ENCODE peak calls at places on chromosomes 1 and 21, in four cellular contexts. F, B, Q and D are unnamed samples.

GRCh38 chr1:220818421-220819173 is 31.9 kb downstream of the MTARC1 start:
- DNase-seq in F (peak), B (peak), Q (peak), D (peak)

GRCh38 chr21:39837861-39838359 is 29.3 kb upstream of the PCP4 start:
- DNase-seq in F (no peak), B (no peak), Q (no peak), D (no peak)

GRCh38 chr1:62013264-62013663 is 181.4 kb upstream of the L1TD1 start:
- DNase-seq in F (no peak), B (no peak), Q (peak), D (no peak)

GRCh38 chr1:16617101-16617727 is 3.9 kb upstream of the NBPF1 start:
- DNase-seq in F (no peak), B (peak), Q (no peak), D (peak)

GRCh38 chr1:66685670-66686069 is 66.6 kb upstream of the DYNLT5 start:
- DNase-seq in F (peak), B (no peak), Q (no peak), D (no peak)

GRCh38 chr1:76764638-76765572 is 102.4 kb upstream of the ST6GALNAC5 start:
- DNase-seq in F (no peak), B (no peak), Q (no peak), D (no peak)

GRCh38 chr1:8913457-8913856 is 32.2 kb upstream of the CA6 start:
- DNase-seq in F (no peak), B (no peak), Q (no peak), D (no peak)

GRCh38 chr1:171061425-171062143 is 29.1 kb upstream of the FMO3 start:
- DNase-seq in F (peak), B (no peak), Q (no peak), D (no peak)

GRCh38 chr21:31725202-31725840 is 6.6 kb downstream of the SCAF4 start:
- DNase-seq in F (no peak), B (no peak), Q (no peak), D (no peak)

GRCh38 chr1:27116210-27116609 is 38.7 kb downstream of the SLC9A1 start:
- DNase-seq in F (no peak), B (no peak), Q (no peak), D (no peak)

GRCh38 chr1:231699769-231700168 is 73.2 kb downstream of the DISC1 start:
- DNase-seq in F (peak), B (no peak), Q (no peak), D (no peak)

GRCh38 chr1:174678657-174679056 is 230.9 kb downstream of the GPR52 start:
- DNase-seq in F (no peak), B (no peak), Q (no peak), D (peak)

GRCh38 chr1:217088521-217089221 is 365.4 kb upstream of the ESRRG start:
- DNase-seq in F (peak), B (peak), Q (peak), D (peak)

GRCh38 chr1:174266476-174266875 is 107.2 kb downstream of the RABGAP1L start:
- DNase-seq in F (peak), B (no peak), Q (no peak), D (no peak)

DNA sequence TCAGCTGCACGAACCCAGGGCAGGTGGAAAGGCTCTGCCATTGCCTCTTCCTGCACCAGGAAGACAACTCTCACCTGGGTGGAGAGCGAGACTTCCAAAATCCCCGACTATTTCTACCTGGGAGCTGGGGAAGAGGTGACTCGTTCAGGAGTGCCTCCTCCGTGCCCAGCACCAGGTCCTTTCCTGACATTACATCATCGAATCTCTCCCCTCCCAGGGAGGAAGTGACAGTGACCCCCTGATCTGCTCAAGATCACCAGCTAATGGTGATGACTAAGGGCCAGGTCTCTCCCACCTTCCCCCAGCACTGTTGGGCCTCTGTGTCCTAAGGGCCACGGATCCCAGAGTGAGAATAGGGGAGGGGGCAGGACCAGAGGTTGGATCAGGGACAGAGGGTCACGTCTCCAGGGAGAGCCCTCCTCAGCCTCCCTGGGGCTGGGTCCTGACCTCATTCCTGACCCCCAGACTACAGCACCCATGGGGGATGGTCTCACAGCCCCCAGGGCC is 6.8 kb downstream of the MEGF6 start:
- DNase-seq in F (no peak), B (no peak), Q (peak), D (no peak)
- H4K5ac ChIP-seq in F (no peak), B (no peak), Q (no peak), D (no peak)

GRCh38 chr1:64245495-64245894 is 42.1 kb downstream of the UBE2U start:
- DNase-seq in F (no peak), B (no peak), Q (peak), D (no peak)
- H3K4me2 ChIP-seq in F (peak), B (peak), Q (no peak), D (peak)

DNA sequence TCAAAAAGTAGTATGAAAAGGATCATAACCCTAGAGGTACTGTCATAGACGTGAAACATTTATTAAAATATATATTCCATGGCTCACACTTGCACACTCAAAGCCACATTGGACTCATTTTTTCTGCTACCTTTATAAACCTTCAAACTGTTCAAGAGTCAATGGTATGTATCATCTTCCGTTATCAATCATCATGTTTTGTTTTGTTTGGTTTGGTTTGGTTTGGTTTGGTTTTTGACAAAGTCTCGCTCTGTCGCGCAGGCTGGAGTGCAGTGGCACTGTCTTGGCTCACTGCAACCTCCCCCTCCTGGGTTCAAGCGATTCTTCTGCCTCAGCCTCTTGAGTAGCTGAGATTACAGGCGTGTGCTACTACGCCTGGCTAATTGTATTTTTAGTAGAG is 1.8 kb downstream of the IFNAR2 start:
- DNase-seq in F (no peak), B (no peak), Q (no peak), D (no peak)
- H4K5ac ChIP-seq in F (no peak), B (no peak), Q (no peak), D (no peak)

DNA sequence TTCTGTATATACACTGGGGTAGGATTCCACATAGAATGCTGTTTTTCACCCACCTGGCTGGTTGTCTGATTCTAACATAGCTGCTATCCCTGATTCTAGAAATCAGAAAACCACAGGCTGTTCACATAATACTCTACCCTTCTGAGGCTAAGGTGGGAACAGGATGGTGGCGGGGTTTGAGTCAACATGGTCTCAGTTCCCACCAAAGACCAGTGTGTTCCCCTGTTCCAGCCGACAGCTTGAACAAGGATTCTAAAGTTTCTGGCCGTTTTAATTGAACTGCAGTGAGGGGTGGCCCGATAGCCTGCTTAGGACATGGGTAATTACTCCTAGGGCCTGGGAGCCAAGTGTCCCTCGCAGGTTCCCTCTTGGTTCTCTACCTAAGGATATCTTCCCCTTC is 38.4 kb downstream of the PEX14 start:
- DNase-seq in F (no peak), B (no peak), Q (no peak), D (no peak)
- H3K4me2 ChIP-seq in F (no peak), B (no peak), Q (no peak), D (no peak)

GRCh38 chr21:15872236-15872635 is 142.5 kb downstream of the USP25 start:
- DNase-seq in F (no peak), B (no peak), Q (no peak), D (no peak)

GRCh38 chr21:15870819-15871218 is 141.0 kb downstream of the USP25 start:
- DNase-seq in F (no peak), B (no peak), Q (no peak), D (no peak)

GRCh38 chr21:15874610-15875009 is 144.8 kb downstream of the USP25 start:
- DNase-seq in F (peak), B (no peak), Q (no peak), D (no peak)

DNA sequence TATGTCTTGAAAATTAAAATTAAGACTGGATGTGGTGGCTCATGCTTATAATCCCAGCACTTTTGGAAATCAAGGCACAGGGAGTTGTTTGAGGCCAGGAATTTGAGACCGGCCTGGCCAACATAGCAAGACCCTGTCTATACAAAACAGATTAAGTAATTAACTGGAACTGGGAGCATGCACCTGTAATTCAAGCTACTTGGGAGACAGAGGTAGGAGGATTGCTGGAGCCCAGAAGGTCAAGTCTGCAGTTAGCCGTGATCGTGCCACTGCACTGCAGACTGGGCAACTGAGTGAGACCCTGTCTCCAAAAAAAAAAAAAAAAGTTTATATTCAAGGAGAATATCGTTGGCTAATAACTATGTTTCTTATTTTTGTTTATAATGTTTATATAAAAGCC is 139.2 kb downstream of the USP25 start:
- DNase-seq in F (no peak), B (no peak), Q (no peak), D (no peak)
- H4K5ac ChIP-seq in F (no peak), B (no peak), Q (no peak), D (no peak)

GRCh38 chr1:58849556-58849955 is 65.7 kb upstream of the JUN start:
- DNase-seq in F (no peak), B (no peak), Q (no peak), D (no peak)
- H3K4me2 ChIP-seq in F (peak), B (no peak), Q (no peak), D (no peak)

DNA sequence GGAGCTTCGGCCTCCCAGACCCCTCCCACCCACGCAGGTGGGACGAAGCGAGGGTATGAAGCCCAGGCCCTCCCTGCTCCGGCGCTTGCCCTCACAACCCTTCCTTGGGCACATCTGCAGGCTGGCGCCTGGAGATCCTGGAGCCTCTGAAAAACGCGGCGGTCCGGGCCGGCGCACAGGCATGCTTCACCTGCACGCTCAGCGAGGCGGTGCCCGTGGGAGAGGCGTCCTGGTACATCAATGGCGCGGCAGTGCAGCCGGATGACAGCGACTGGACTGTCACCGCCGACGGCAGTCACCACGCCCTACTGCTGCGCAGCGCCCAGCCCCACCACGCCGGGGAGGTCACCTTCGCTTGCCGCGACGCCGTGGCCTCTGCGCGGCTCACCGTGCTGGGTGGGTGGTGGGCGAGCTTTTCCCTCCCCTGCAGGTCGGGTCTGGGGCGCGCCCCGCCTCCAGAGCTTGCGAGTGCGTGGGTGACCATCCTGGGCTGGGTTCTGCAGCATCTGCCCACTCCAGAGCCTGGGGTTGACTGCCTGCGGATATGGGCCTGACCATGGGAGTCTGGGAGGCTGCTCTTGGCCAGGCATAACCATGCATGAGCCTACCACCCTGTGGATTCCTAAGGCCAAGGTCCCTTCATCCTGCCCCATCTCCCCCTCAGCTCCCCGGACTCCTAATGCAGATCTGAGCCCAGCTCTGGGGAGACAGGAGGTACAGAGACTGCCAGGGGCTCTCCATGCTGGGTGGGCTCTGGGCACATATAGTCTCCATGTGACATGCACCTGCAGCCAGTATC is 89.8 kb downstream of the TRIM11 start:
- DNase-seq in F (no peak), B (no peak), Q (no peak), D (peak)
- H4K5ac ChIP-seq in F (no peak), B (no peak), Q (no peak), D (no peak)

GRCh38 chr21:36511484-36512227 is 31.7 kb upstream of the CLDN14 start:
- DNase-seq in F (peak), B (no peak), Q (no peak), D (no peak)

GRCh38 chr21:36507397-36508018 is 27.6 kb upstream of the CLDN14 start:
- DNase-seq in F (peak), B (no peak), Q (no peak), D (no peak)

GRCh38 chr21:36510911-36511310 is 31.0 kb upstream of the CLDN14 start:
- DNase-seq in F (no peak), B (no peak), Q (no peak), D (no peak)

GRCh38 chr21:36508948-36509347 is 29.0 kb upstream of the CLDN14 start:
- DNase-seq in F (no peak), B (no peak), Q (no peak), D (no peak)

DNA sequence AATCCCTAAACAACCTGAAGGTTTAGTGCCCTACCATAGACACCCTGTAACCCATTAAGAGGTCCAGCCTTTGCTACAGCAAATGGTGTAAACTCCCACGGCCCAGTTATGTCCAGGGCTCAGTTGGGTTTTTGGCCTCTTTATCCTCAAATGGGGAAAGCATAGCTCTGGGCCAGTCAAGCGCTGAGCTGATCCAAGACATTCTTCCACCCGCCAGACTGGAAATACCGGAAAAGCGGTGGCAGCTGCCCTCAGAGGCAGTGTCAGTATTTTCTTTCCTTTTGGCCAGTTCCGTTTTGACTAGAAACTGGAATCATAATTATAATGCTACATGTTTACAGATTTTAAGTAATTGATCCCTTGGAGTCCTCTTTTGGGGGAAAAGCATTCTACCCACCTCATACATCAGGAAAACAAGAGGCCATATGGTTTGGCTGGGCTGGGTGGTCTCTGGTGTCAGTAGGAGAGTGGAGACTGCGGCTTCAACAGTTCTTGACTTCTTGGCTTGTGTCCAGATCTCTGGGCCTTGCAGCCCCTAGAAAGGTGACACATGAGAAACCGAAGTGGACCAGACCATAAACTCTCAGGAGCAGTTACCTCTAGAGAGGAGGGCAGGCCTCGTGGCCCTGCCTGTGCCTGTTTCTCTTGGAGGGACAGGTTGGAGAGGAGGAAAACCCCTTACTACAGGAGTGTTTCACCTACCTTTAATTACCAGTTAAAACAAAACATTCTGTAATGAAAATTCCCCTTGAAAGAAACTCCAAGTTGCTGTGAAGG is 30.2 kb upstream of the CLDN14 start:
- DNase-seq in F (no peak), B (no peak), Q (peak), D (no peak)
- H3K4me2 ChIP-seq in F (no peak), B (no peak), Q (no peak), D (no peak)